ENCODE peak calls at places on chromosomes 5 and 9, in seven cellular contexts. Q is GM23338, M is small intestine, R is fibroblast of lung, D is aorta, Z is colonic mucosa, H is left lung. F is an unnamed sample.

GRCh38 chr5:55847837-55848236 is 3.3 kb upstream of the IL31RA start:
- DNase-seq in Q (no peak), M (no peak), R (peak; percentile 15), D (no peak), Z (no peak), H (no peak), F (no peak)

GRCh38 chr5:142143878-142144277 is 35.3 kb downstream of the NDFIP1 start:
- DNase-seq in Q (peak; percentile 62), M (peak; percentile 49), R (peak; percentile 71), D (no peak), Z (no peak), H (no peak), F (no peak)

GRCh38 chr9:13971415-13971814 is 342.5 kb downstream of the NFIB start:
- DNase-seq in Q (no peak), M (no peak), R (no peak), D (no peak), Z (no peak), H (no peak), F (no peak)

GRCh38 chr5:180908998-180909731 is 10.2 kb downstream of the BTNL8 start:
- DNase-seq in Q (peak; percentile 22), M (no peak), R (no peak), D (no peak), Z (no peak), H (no peak), F (no peak)

GRCh38 chr5:141878186-141878770 is at the start of gene PCDH1:
- DNase-seq in Q (peak; percentile 77), M (peak; percentile 63), R (no peak), D (no peak), Z (no peak), H (no peak), F (peak; percentile 77)

GRCh38 chr5:167030500-167031120 is 1260.8 kb upstream of the WWC1 start:
- DNase-seq in Q (peak; percentile 94), M (peak; percentile 17), R (no peak), D (no peak), Z (peak; percentile 28), H (no peak), F (no peak)

GRCh38 chr5:88251048-88251711 is 17.5 kb downstream of the TMEM161B start:
- DNase-seq in Q (no peak), M (no peak), R (peak; percentile 12), D (no peak), Z (no peak), H (no peak), F (no peak)

GRCh38 chr5:54601393-54601792 is 83.8 kb downstream of the SNX18 start:
- DNase-seq in Q (no peak), M (no peak), R (no peak), D (no peak), Z (no peak), H (no peak), F (no peak)

GRCh38 chr9:81578606-81579005 is 110.7 kb downstream of the TLE1 start:
- DNase-seq in Q (no peak), M (no peak), R (peak; percentile 40), D (no peak), Z (no peak), H (no peak), F (no peak)

GRCh38 chr9:134688661-134689319 is 47.2 kb downstream of the COL5A1 start:
- DNase-seq in Q (no peak), M (no peak), R (no peak), D (no peak), Z (no peak), H (peak; percentile 19), F (no peak)

GRCh38 chr5:132666310-132667123 is 7.3 kb upstream of the IL4 start:
- DNase-seq in Q (no peak), M (peak; percentile 83), R (no peak), D (no peak), Z (no peak), H (no peak), F (no peak)

GRCh38 chr9:129863059-129863690 is 27.9 kb downstream of the USP20 start:
- DNase-seq in Q (no peak), M (peak; percentile 60), R (peak; percentile 61), D (no peak), Z (no peak), H (no peak), F (no peak)

GRCh38 chr9:106648799-106649198 is 214.2 kb upstream of the ZNF462 start:
- DNase-seq in Q (peak; percentile 43), M (peak; percentile 1), R (peak; percentile 43), D (no peak), Z (no peak), H (no peak), F (no peak)

GRCh38 chr9:89080193-89080592 is 88.9 kb downstream of the S1PR3 start:
- DNase-seq in Q (no peak), M (no peak), R (peak; percentile 80), D (no peak), Z (peak; percentile 37), H (no peak), F (no peak)

GRCh38 chr5:74192606-74193299 is 447.8 kb downstream of the ENC1 start:
- DNase-seq in Q (no peak), M (no peak), R (no peak), D (no peak), Z (no peak), H (no peak), F (no peak)

GRCh38 chr5:178221857-178222256 is 10.7 kb downstream of the PHYKPL start:
- DNase-seq in Q (no peak), M (no peak), R (no peak), D (no peak), Z (no peak), H (no peak), F (no peak)

GRCh38 chr9:354453-354852 is 139.8 kb downstream of the DOCK8 start:
- DNase-seq in Q (no peak), M (no peak), R (no peak), D (no peak), Z (no peak), H (peak; percentile 67), F (peak; percentile 80)

GRCh38 chr9:110088099-110088498 is 119.9 kb downstream of the C9orf152 start:
- DNase-seq in Q (no peak), M (no peak), R (no peak), D (no peak), Z (no peak), H (no peak), F (no peak)

GRCh38 chr9:16870606-16871357 is at the start of gene BNC2:
- DNase-seq in Q (peak; percentile 89), M (no peak), R (peak; percentile 71), D (peak; percentile 81), Z (peak; percentile 31), H (peak; percentile 39), F (no peak)

GRCh38 chr9:79974806-79975422 is 403.1 kb downstream of the TLE4 start:
- DNase-seq in Q (peak; percentile 68), M (peak; percentile 61), R (no peak), D (no peak), Z (no peak), H (no peak), F (no peak)

GRCh38 chr9:79973627-79974026 is 401.9 kb downstream of the TLE4 start:
- DNase-seq in Q (no peak), M (no peak), R (no peak), D (no peak), Z (no peak), H (no peak), F (no peak)

GRCh38 chr9:79977510-79978197 is 405.9 kb downstream of the TLE4 start:
- DNase-seq in Q (no peak), M (no peak), R (peak; percentile 9), D (no peak), Z (no peak), H (no peak), F (no peak)

GRCh38 chr9:79976501-79977444 is 405.0 kb downstream of the TLE4 start:
- DNase-seq in Q (no peak), M (peak; percentile 2), R (no peak), D (no peak), Z (no peak), H (no peak), F (no peak)

GRCh38 chr9:79975471-79976316 is 403.9 kb downstream of the TLE4 start:
- DNase-seq in Q (peak; percentile 19), M (no peak), R (no peak), D (no peak), Z (no peak), H (no peak), F (no peak)
- H3K4me1 ChIP-seq in Q (peaks cover 11% of the 10 kb centered on the region), M (no peaks in the 10 kb centered on the region), R (no peaks in the 10 kb centered on the region), D (no peaks in the 10 kb centered on the region), Z (no peaks in the 10 kb centered on the region), H (no peaks in the 10 kb centered on the region), F (no peaks in the 10 kb centered on the region)

DNA sequence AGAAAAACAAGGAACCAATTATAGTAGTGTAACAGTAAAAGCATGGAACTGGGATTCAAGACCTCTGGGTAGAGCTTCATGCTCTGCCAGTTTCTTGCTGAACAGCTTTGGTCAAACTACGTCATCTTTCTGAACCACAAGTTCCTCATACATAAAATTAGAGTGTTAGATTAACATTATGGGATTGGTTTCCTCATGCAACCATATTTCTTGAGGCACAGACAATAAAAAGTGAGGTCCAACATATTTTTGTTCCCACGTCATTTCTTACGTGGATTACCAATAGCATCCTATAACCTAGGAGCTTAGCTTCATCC is 354.8 kb downstream of the TMEM232 start:
- DNase-seq in Q (no peak), M (no peak), R (no peak), D (no peak), Z (no peak), H (no peak), F (no peak)
- H3K27ac ChIP-seq in Q (no peak overlapping the region), M (no peak overlapping the region), R (no peak overlapping the region), D (no peak overlapping the region), Z (no peak overlapping the region), H (no peak overlapping the region), F (no peak overlapping the region)

DNA sequence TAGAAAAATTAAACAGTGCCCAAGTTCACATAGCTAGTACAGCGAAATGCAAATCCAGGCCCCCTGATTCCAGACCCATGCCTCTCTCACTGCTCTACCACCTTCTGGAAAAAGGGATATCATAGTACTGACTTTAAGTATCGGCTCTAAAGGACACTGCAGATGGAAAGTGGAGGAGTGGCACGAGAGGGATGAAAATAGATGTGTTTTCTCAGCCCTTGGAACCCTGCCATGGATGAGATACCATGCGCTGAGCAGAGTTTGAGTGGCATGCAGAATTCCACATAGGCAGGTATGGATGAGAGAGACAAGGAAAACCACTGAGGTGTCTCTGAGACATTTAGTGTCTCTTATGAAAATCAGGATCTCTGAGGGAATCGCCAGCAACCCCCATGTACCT is 18.8 kb downstream of the CKMT2 start:
- DNase-seq in Q (no peak), M (no peak), R (no peak), D (no peak), Z (no peak), H (no peak), F (no peak)
- H3K4me1 ChIP-seq in Q (peaks cover 5% of the 10 kb centered on the region), M (no peaks in the 10 kb centered on the region), R (no peaks in the 10 kb centered on the region), D (no peaks in the 10 kb centered on the region), Z (no peaks in the 10 kb centered on the region), H (no peaks in the 10 kb centered on the region), F (no peaks in the 10 kb centered on the region)

GRCh38 chr5:139422307-139422893 is 16.9 kb downstream of the DNAJC18 start:
- DNase-seq in Q (peak; percentile 84), M (peak; percentile 73), R (peak; percentile 80), D (no peak), Z (peak; percentile 70), H (no peak), F (no peak)

GRCh38 chr5:139417214-139417613 is 13.3 kb upstream of the SPATA24 start:
- DNase-seq in Q (no peak), M (no peak), R (peak; percentile 75), D (no peak), Z (no peak), H (no peak), F (no peak)

GRCh38 chr5:139419226-139419625 is 15.3 kb upstream of the SPATA24 start:
- DNase-seq in Q (no peak), M (peak; percentile 41), R (no peak), D (no peak), Z (no peak), H (no peak), F (no peak)

GRCh38 chr5:139418804-139419203 is 14.9 kb upstream of the SPATA24 start:
- DNase-seq in Q (no peak), M (peak; percentile 58), R (no peak), D (no peak), Z (no peak), H (no peak), F (no peak)

GRCh38 chr5:139419793-139420192 is 15.9 kb upstream of the SPATA24 start:
- DNase-seq in Q (no peak), M (peak; percentile 71), R (no peak), D (no peak), Z (peak; percentile 31), H (no peak), F (no peak)
- H3K27ac ChIP-seq in Q (no peak overlapping the region), M (peak overlapping the region; percentile 1), R (no peak overlapping the region), D (no peak overlapping the region), Z (peak overlapping the region; percentile 58), H (no peak overlapping the region), F (no peak overlapping the region)

F was measured in upper lobe of right lung.